ENCODE peak calls at places on chromosomes 7 and 10, in nine cellular contexts. One of them, this sample, is unnamed.

GRCh38 chr7:114819629-114820362 is 102.1 kb upstream of the MDFIC start:
- DNase-seq in sigmoid colon: peak; percentile 64
- DNase-seq in astrocyte: peak; percentile 96
- DNase-seq in colonic mucosa: no peak
- DNase-seq in mucosa of descending colon: no peak
- DNase-seq in pancreas: no peak
- DNase-seq in A549: peak; percentile 67
- DNase-seq in neuronal stem cell: no peak
- DNase-seq in body of pancreas: peak; percentile 11
- DNase-seq in this sample: no peak

GRCh38 chr7:23469150-23469960 is 936 bp downstream of the IGF2BP3 start:
- DNase-seq in sigmoid colon: no peak
- DNase-seq in astrocyte: no peak
- DNase-seq in colonic mucosa: no peak
- DNase-seq in mucosa of descending colon: peak; percentile 28
- DNase-seq in pancreas: no peak
- DNase-seq in A549: no peak
- DNase-seq in neuronal stem cell: no peak
- DNase-seq in body of pancreas: no peak
- DNase-seq in this sample: no peak

GRCh38 chr10:65231148-65231547 is 1694.7 kb upstream of the LRRTM3 start:
- DNase-seq in sigmoid colon: no peak
- DNase-seq in astrocyte: no peak
- DNase-seq in colonic mucosa: no peak
- DNase-seq in mucosa of descending colon: no peak
- DNase-seq in pancreas: no peak
- DNase-seq in A549: no peak
- DNase-seq in neuronal stem cell: no peak
- DNase-seq in body of pancreas: no peak
- DNase-seq in this sample: no peak

GRCh38 chr7:139733751-139734150 is 44.0 kb downstream of the HIPK2 start:
- DNase-seq in sigmoid colon: no peak
- DNase-seq in astrocyte: no peak
- DNase-seq in colonic mucosa: no peak
- DNase-seq in mucosa of descending colon: no peak
- DNase-seq in pancreas: no peak
- DNase-seq in A549: no peak
- DNase-seq in neuronal stem cell: no peak
- DNase-seq in body of pancreas: no peak
- DNase-seq in this sample: no peak

GRCh38 chr10:100759331-100759730 is 13.9 kb downstream of the PAX2 start:
- DNase-seq in sigmoid colon: no peak
- DNase-seq in astrocyte: no peak
- DNase-seq in colonic mucosa: no peak
- DNase-seq in mucosa of descending colon: no peak
- DNase-seq in pancreas: no peak
- DNase-seq in A549: no peak
- DNase-seq in neuronal stem cell: no peak
- DNase-seq in body of pancreas: no peak
- DNase-seq in this sample: no peak

GRCh38 chr7:47816647-47817046 is 131.6 kb downstream of the PKD1L1 start:
- DNase-seq in sigmoid colon: no peak
- DNase-seq in astrocyte: peak; percentile 78
- DNase-seq in colonic mucosa: no peak
- DNase-seq in mucosa of descending colon: no peak
- DNase-seq in pancreas: no peak
- DNase-seq in A549: no peak
- DNase-seq in neuronal stem cell: no peak
- DNase-seq in body of pancreas: no peak
- DNase-seq in this sample: no peak

GRCh38 chr7:81004098-81004497 is 85.2 kb upstream of the SEMA3C start:
- DNase-seq in sigmoid colon: no peak
- DNase-seq in astrocyte: peak; percentile 91
- DNase-seq in colonic mucosa: no peak
- DNase-seq in mucosa of descending colon: no peak
- DNase-seq in pancreas: no peak
- DNase-seq in A549: no peak
- DNase-seq in neuronal stem cell: no peak
- DNase-seq in body of pancreas: no peak
- DNase-seq in this sample: no peak

GRCh38 chr7:130084037-130084875 is 13.9 kb downstream of the KLHDC10 start:
- DNase-seq in sigmoid colon: no peak
- DNase-seq in astrocyte: peak; percentile 61
- DNase-seq in colonic mucosa: no peak
- DNase-seq in mucosa of descending colon: no peak
- DNase-seq in pancreas: no peak
- DNase-seq in A549: peak; percentile 36
- DNase-seq in neuronal stem cell: no peak
- DNase-seq in body of pancreas: no peak
- DNase-seq in this sample: no peak

GRCh38 chr10:45811075-45811474 is 36.2 kb downstream of the AGAP4 start:
- DNase-seq in sigmoid colon: no peak
- DNase-seq in astrocyte: no peak
- DNase-seq in colonic mucosa: no peak
- DNase-seq in mucosa of descending colon: no peak
- DNase-seq in pancreas: no peak
- DNase-seq in A549: no peak
- DNase-seq in neuronal stem cell: no peak
- DNase-seq in body of pancreas: no peak
- DNase-seq in this sample: no peak

DNA sequence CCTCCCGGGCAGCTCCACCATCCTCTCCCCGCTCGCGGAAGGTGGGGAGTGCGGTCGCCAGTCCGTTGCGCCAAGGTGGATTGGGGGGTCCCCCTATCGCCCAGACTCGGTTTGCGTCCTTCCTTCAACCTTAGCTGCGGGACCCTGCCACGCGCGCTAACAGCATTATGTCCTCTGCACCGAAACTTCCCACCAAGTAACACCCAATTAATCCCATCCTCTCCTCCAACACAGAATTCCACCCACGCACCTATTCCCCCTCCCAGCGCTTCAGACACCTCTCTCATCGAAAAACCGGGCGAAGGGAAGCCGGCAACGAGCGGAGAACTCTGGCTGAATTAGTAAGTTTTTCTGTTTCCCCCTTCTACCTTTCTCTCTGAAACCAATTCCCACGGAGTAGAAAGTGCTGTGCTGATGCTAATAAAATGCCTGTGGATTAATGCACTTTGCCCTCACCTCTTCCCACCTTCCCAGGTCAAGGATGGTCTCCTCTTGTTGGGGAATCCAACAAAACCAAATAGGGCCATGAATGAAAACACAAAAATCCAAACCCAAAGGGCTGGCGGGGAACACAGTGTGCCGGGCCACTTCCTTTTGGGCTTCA is 940 bp downstream of the HOXA3 start:
- DNase-seq in sigmoid colon: peak; percentile 76
- DNase-seq in astrocyte: no peak
- DNase-seq in colonic mucosa: peak; percentile 36
- DNase-seq in mucosa of descending colon: peak; percentile 59
- DNase-seq in pancreas: peak; percentile 5
- DNase-seq in A549: no peak
- DNase-seq in neuronal stem cell: no peak
- DNase-seq in body of pancreas: peak; percentile 1
- DNase-seq in this sample: no peak
- H3K4me3 ChIP-seq in sigmoid colon: peak overlapping the region; percentile 73
- H3K4me3 ChIP-seq in astrocyte: peak overlapping the region; percentile 37
- H3K4me3 ChIP-seq in colonic mucosa: peak overlapping the region; percentile 55
- H3K4me3 ChIP-seq in mucosa of descending colon: peak overlapping the region; percentile 74
- H3K4me3 ChIP-seq in pancreas: peak overlapping the region; percentile 12
- H3K4me3 ChIP-seq in A549: peak overlapping the region; percentile 49
- H3K4me3 ChIP-seq in neuronal stem cell: peak overlapping the region; percentile 34
- H3K4me3 ChIP-seq in body of pancreas: no peak overlapping the region
- H3K4me3 ChIP-seq in this sample: peak overlapping the region; percentile 16

DNA sequence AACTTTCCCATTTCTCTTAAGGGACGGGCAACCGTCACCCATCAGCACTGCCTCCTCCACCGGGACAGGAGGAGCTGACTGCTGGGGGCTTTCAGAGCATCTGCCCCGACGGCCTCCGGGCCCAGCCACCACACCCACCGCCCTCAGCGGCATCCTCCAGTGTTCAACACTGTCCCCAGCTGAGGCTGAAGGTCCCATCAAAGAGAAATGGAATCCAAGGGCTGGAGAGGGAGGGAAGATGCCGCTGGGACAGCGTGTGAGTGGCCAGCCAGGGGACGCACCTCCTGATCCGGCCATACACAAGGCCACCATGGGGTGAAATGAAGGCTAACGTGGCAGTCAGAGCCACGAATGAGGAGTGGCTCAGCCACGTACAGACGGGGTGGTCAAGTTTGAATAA is 153.6 kb upstream of the PPP2R2D start:
- DNase-seq in sigmoid colon: peak; percentile 29
- DNase-seq in astrocyte: no peak
- DNase-seq in colonic mucosa: no peak
- DNase-seq in mucosa of descending colon: no peak
- DNase-seq in pancreas: no peak
- DNase-seq in A549: no peak
- DNase-seq in neuronal stem cell: no peak
- DNase-seq in body of pancreas: no peak
- DNase-seq in this sample: no peak
- H3K9me3 ChIP-seq in sigmoid colon: no peaks in the 10 kb centered on the region
- H3K9me3 ChIP-seq in astrocyte: peaks cover 5% of the 10 kb centered on the region
- H3K9me3 ChIP-seq in colonic mucosa: no peaks in the 10 kb centered on the region
- H3K9me3 ChIP-seq in mucosa of descending colon: no peaks in the 10 kb centered on the region
- H3K9me3 ChIP-seq in pancreas: no peaks in the 10 kb centered on the region
- H3K9me3 ChIP-seq in A549: no peaks in the 10 kb centered on the region
- H3K9me3 ChIP-seq in neuronal stem cell: peaks cover 2% of the 10 kb centered on the region
- H3K9me3 ChIP-seq in body of pancreas: no peaks in the 10 kb centered on the region
- H3K9me3 ChIP-seq in this sample: no peaks in the 10 kb centered on the region

GRCh38 chr10:113621799-113622198 is 42.0 kb downstream of the NRAP start:
- DNase-seq in sigmoid colon: no peak
- DNase-seq in astrocyte: no peak
- DNase-seq in colonic mucosa: no peak
- DNase-seq in mucosa of descending colon: no peak
- DNase-seq in pancreas: no peak
- DNase-seq in A549: no peak
- DNase-seq in neuronal stem cell: no peak
- DNase-seq in body of pancreas: no peak
- DNase-seq in this sample: no peak

GRCh38 chr10:113620486-113620885 is 43.4 kb downstream of the NRAP start:
- DNase-seq in sigmoid colon: no peak
- DNase-seq in astrocyte: no peak
- DNase-seq in colonic mucosa: no peak
- DNase-seq in mucosa of descending colon: no peak
- DNase-seq in pancreas: no peak
- DNase-seq in A549: no peak
- DNase-seq in neuronal stem cell: peak; percentile 47
- DNase-seq in body of pancreas: no peak
- DNase-seq in this sample: no peak

GRCh38 chr10:113618338-113618737 is 45.5 kb downstream of the NRAP start:
- DNase-seq in sigmoid colon: no peak
- DNase-seq in astrocyte: no peak
- DNase-seq in colonic mucosa: no peak
- DNase-seq in mucosa of descending colon: no peak
- DNase-seq in pancreas: no peak
- DNase-seq in A549: no peak
- DNase-seq in neuronal stem cell: no peak
- DNase-seq in body of pancreas: no peak
- DNase-seq in this sample: no peak

GRCh38 chr10:113617086-113617485 is 46.8 kb downstream of the NRAP start:
- DNase-seq in sigmoid colon: no peak
- DNase-seq in astrocyte: no peak
- DNase-seq in colonic mucosa: no peak
- DNase-seq in mucosa of descending colon: no peak
- DNase-seq in pancreas: no peak
- DNase-seq in A549: no peak
- DNase-seq in neuronal stem cell: no peak
- DNase-seq in body of pancreas: no peak
- DNase-seq in this sample: no peak

GRCh38 chr10:113619401-113619800 is 44.4 kb downstream of the NRAP start:
- DNase-seq in sigmoid colon: no peak
- DNase-seq in astrocyte: no peak
- DNase-seq in colonic mucosa: no peak
- DNase-seq in mucosa of descending colon: no peak
- DNase-seq in pancreas: peak; percentile 43
- DNase-seq in A549: no peak
- DNase-seq in neuronal stem cell: no peak
- DNase-seq in body of pancreas: peak; percentile 65
- DNase-seq in this sample: no peak
- H3K4me3 ChIP-seq in sigmoid colon: no peak overlapping the region
- H3K4me3 ChIP-seq in astrocyte: no peak overlapping the region
- H3K4me3 ChIP-seq in colonic mucosa: no peak overlapping the region
- H3K4me3 ChIP-seq in mucosa of descending colon: no peak overlapping the region
- H3K4me3 ChIP-seq in pancreas: no peak overlapping the region
- H3K4me3 ChIP-seq in A549: no peak overlapping the region
- H3K4me3 ChIP-seq in neuronal stem cell: no peak overlapping the region
- H3K4me3 ChIP-seq in body of pancreas: no peak overlapping the region
- H3K4me3 ChIP-seq in this sample: no peak overlapping the region

DNA sequence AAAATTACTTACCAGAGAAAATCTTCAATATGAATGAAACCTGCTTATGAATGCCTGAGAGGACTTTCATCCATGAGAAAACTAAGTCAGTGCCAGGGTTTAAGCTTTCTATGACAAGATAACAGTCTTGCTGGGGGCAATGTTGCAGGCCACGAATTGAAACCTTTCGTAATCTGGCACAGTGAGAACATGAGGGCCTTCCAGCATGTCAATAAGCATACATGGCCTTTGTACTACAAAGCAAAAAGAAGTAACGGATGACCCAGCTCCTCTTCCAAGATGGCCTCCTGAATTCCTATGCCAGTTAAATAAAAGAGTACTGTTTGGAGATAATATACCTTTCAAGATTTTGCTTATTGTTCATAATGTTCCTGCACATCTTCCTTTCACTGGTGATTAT is 270.6 kb upstream of the PHF14 start:
- DNase-seq in sigmoid colon: no peak
- DNase-seq in astrocyte: no peak
- DNase-seq in colonic mucosa: no peak
- DNase-seq in mucosa of descending colon: no peak
- DNase-seq in pancreas: no peak
- DNase-seq in A549: no peak
- DNase-seq in neuronal stem cell: no peak
- DNase-seq in body of pancreas: no peak
- DNase-seq in this sample: no peak
- H3K9me3 ChIP-seq in sigmoid colon: no peaks in the 10 kb centered on the region
- H3K9me3 ChIP-seq in astrocyte: no peaks in the 10 kb centered on the region
- H3K9me3 ChIP-seq in colonic mucosa: no peaks in the 10 kb centered on the region
- H3K9me3 ChIP-seq in mucosa of descending colon: peaks cover 9% of the 10 kb centered on the region
- H3K9me3 ChIP-seq in pancreas: no peaks in the 10 kb centered on the region
- H3K9me3 ChIP-seq in A549: no peaks in the 10 kb centered on the region
- H3K9me3 ChIP-seq in neuronal stem cell: no peaks in the 10 kb centered on the region
- H3K9me3 ChIP-seq in body of pancreas: no peaks in the 10 kb centered on the region
- H3K9me3 ChIP-seq in this sample: peaks cover 4% of the 10 kb centered on the region

This sample was measured in lung.